ENCODE peak calls at places on chromosomes 2 and 18, in four cellular contexts. One of them, this sample, is unnamed.

GRCh38 chr18:32469190-32469611 is 1.5 kb downstream of the GAREM1 start:
- DNase-seq in lower lobe of right lung: peak
- DNase-seq in hepatic stellate cell: peak
- DNase-seq in stimulated activated naive CD8-positive, alpha-beta T cell treated with anti-CD3 and anti-CD28 coated beads, Interleukin-15, Interleukin-2, amounts not matched to agents 100 U/mL and 50 U/mL, for 24 hours: no peak
- DNase-seq in this sample: no peak

GRCh38 chr2:47161475-47161874 is 6.4 kb upstream of the STPG4 start:
- DNase-seq in hepatic stellate cell: no peak
- DNase-seq in lower lobe of right lung: no peak
- DNase-seq in stimulated activated naive CD8-positive, alpha-beta T cell treated with anti-CD3 and anti-CD28 coated beads, Interleukin-15, Interleukin-2, amounts not matched to agents 100 U/mL and 50 U/mL, for 24 hours: no peak
- DNase-seq in this sample: no peak

GRCh38 chr2:161307676-161308075 is 549 bp upstream of the PSMD14 start:
- DNase-seq in hepatic stellate cell: no peak
- DNase-seq in stimulated activated naive CD8-positive, alpha-beta T cell treated with anti-CD3 and anti-CD28 coated beads, Interleukin-15, Interleukin-2, amounts not matched to agents 100 U/mL and 50 U/mL, for 24 hours: no peak
- DNase-seq in lower lobe of right lung: no peak
- DNase-seq in this sample: no peak

GRCh38 chr18:51655327-51655698 is 457.8 kb upstream of the MEX3C start:
- DNase-seq in stimulated activated naive CD8-positive, alpha-beta T cell treated with anti-CD3 and anti-CD28 coated beads, Interleukin-15, Interleukin-2, amounts not matched to agents 100 U/mL and 50 U/mL, for 24 hours: no peak
- DNase-seq in lower lobe of right lung: no peak
- DNase-seq in hepatic stellate cell: no peak
- DNase-seq in this sample: no peak

GRCh38 chr2:62505109-62505508 is 886 bp downstream of the TMEM17 start:
- DNase-seq in hepatic stellate cell: no peak
- DNase-seq in stimulated activated naive CD8-positive, alpha-beta T cell treated with anti-CD3 and anti-CD28 coated beads, Interleukin-15, Interleukin-2, amounts not matched to agents 100 U/mL and 50 U/mL, for 24 hours: no peak
- DNase-seq in lower lobe of right lung: no peak
- DNase-seq in this sample: no peak

GRCh38 chr2:117308861-117309770 is 505.4 kb upstream of the DDX18 start:
- DNase-seq in stimulated activated naive CD8-positive, alpha-beta T cell treated with anti-CD3 and anti-CD28 coated beads, Interleukin-15, Interleukin-2, amounts not matched to agents 100 U/mL and 50 U/mL, for 24 hours: no peak
- DNase-seq in hepatic stellate cell: no peak
- DNase-seq in lower lobe of right lung: no peak
- DNase-seq in this sample: no peak

GRCh38 chr2:199302851-199303250 is 154.9 kb downstream of the SATB2 start:
- DNase-seq in stimulated activated naive CD8-positive, alpha-beta T cell treated with anti-CD3 and anti-CD28 coated beads, Interleukin-15, Interleukin-2, amounts not matched to agents 100 U/mL and 50 U/mL, for 24 hours: no peak
- DNase-seq in lower lobe of right lung: no peak
- DNase-seq in hepatic stellate cell: no peak
- DNase-seq in this sample: no peak

GRCh38 chr2:164061129-164061746 is 325.4 kb upstream of the FIGN start:
- DNase-seq in lower lobe of right lung: no peak
- DNase-seq in hepatic stellate cell: peak
- DNase-seq in stimulated activated naive CD8-positive, alpha-beta T cell treated with anti-CD3 and anti-CD28 coated beads, Interleukin-15, Interleukin-2, amounts not matched to agents 100 U/mL and 50 U/mL, for 24 hours: peak
- DNase-seq in this sample: no peak

GRCh38 chr2:113896791-113897190 is 6.9 kb downstream of the ACTR3 start:
- DNase-seq in stimulated activated naive CD8-positive, alpha-beta T cell treated with anti-CD3 and anti-CD28 coated beads, Interleukin-15, Interleukin-2, amounts not matched to agents 100 U/mL and 50 U/mL, for 24 hours: no peak
- DNase-seq in hepatic stellate cell: peak
- DNase-seq in lower lobe of right lung: no peak
- DNase-seq in this sample: no peak

GRCh38 chr2:197090713-197091367 is 164.3 kb upstream of the PGAP1 start:
- DNase-seq in lower lobe of right lung: no peak
- DNase-seq in hepatic stellate cell: no peak
- DNase-seq in stimulated activated naive CD8-positive, alpha-beta T cell treated with anti-CD3 and anti-CD28 coated beads, Interleukin-15, Interleukin-2, amounts not matched to agents 100 U/mL and 50 U/mL, for 24 hours: no peak
- DNase-seq in this sample: no peak

GRCh38 chr2:179170897-179171296 is 93.7 kb downstream of the SESTD1 start:
- DNase-seq in lower lobe of right lung: no peak
- DNase-seq in stimulated activated naive CD8-positive, alpha-beta T cell treated with anti-CD3 and anti-CD28 coated beads, Interleukin-15, Interleukin-2, amounts not matched to agents 100 U/mL and 50 U/mL, for 24 hours: no peak
- DNase-seq in hepatic stellate cell: no peak
- DNase-seq in this sample: no peak

GRCh38 chr18:79366177-79367094 is 29.3 kb upstream of the NFATC1 start:
- DNase-seq in lower lobe of right lung: no peak
- DNase-seq in hepatic stellate cell: no peak
- DNase-seq in stimulated activated naive CD8-positive, alpha-beta T cell treated with anti-CD3 and anti-CD28 coated beads, Interleukin-15, Interleukin-2, amounts not matched to agents 100 U/mL and 50 U/mL, for 24 hours: no peak
- DNase-seq in this sample: no peak

GRCh38 chr2:66576381-66577330 is 141.7 kb downstream of the MEIS1 start:
- DNase-seq in hepatic stellate cell: peak
- DNase-seq in stimulated activated naive CD8-positive, alpha-beta T cell treated with anti-CD3 and anti-CD28 coated beads, Interleukin-15, Interleukin-2, amounts not matched to agents 100 U/mL and 50 U/mL, for 24 hours: no peak
- DNase-seq in lower lobe of right lung: no peak
- DNase-seq in this sample: no peak

GRCh38 chr2:16114836-16115235 is 174.5 kb downstream of the MYCN start:
- DNase-seq in lower lobe of right lung: no peak
- DNase-seq in stimulated activated naive CD8-positive, alpha-beta T cell treated with anti-CD3 and anti-CD28 coated beads, Interleukin-15, Interleukin-2, amounts not matched to agents 100 U/mL and 50 U/mL, for 24 hours: no peak
- DNase-seq in hepatic stellate cell: no peak
- DNase-seq in this sample: no peak

GRCh38 chr18:68742206-68742605 is 27.3 kb upstream of the TMX3 start:
- DNase-seq in hepatic stellate cell: no peak
- DNase-seq in lower lobe of right lung: no peak
- DNase-seq in stimulated activated naive CD8-positive, alpha-beta T cell treated with anti-CD3 and anti-CD28 coated beads, Interleukin-15, Interleukin-2, amounts not matched to agents 100 U/mL and 50 U/mL, for 24 hours: no peak
- DNase-seq in this sample: no peak

GRCh38 chr18:70454705-70455322 is 166.0 kb downstream of the SOCS6 start:
- DNase-seq in lower lobe of right lung: no peak
- DNase-seq in hepatic stellate cell: peak
- DNase-seq in stimulated activated naive CD8-positive, alpha-beta T cell treated with anti-CD3 and anti-CD28 coated beads, Interleukin-15, Interleukin-2, amounts not matched to agents 100 U/mL and 50 U/mL, for 24 hours: peak
- DNase-seq in this sample: no peak

GRCh38 chr2:209476367-209477191 is 52.7 kb downstream of the MAP2 start:
- DNase-seq in hepatic stellate cell: no peak
- DNase-seq in stimulated activated naive CD8-positive, alpha-beta T cell treated with anti-CD3 and anti-CD28 coated beads, Interleukin-15, Interleukin-2, amounts not matched to agents 100 U/mL and 50 U/mL, for 24 hours: no peak
- DNase-seq in lower lobe of right lung: no peak
- DNase-seq in this sample: no peak

GRCh38 chr2:157319795-157320194 is 5.8 kb downstream of the ERMN start:
- DNase-seq in hepatic stellate cell: no peak
- DNase-seq in stimulated activated naive CD8-positive, alpha-beta T cell treated with anti-CD3 and anti-CD28 coated beads, Interleukin-15, Interleukin-2, amounts not matched to agents 100 U/mL and 50 U/mL, for 24 hours: no peak
- DNase-seq in lower lobe of right lung: no peak
- DNase-seq in this sample: no peak

GRCh38 chr18:63936156-63936931 is 12.8 kb upstream of the HMSD start:
- DNase-seq in stimulated activated naive CD8-positive, alpha-beta T cell treated with anti-CD3 and anti-CD28 coated beads, Interleukin-15, Interleukin-2, amounts not matched to agents 100 U/mL and 50 U/mL, for 24 hours: peak
- DNase-seq in lower lobe of right lung: peak
- DNase-seq in hepatic stellate cell: peak
- DNase-seq in this sample: peak

GRCh38 chr2:121558329-121558728 is 27.6 kb downstream of the RNU4ATAC start:
- DNase-seq in hepatic stellate cell: no peak
- DNase-seq in stimulated activated naive CD8-positive, alpha-beta T cell treated with anti-CD3 and anti-CD28 coated beads, Interleukin-15, Interleukin-2, amounts not matched to agents 100 U/mL and 50 U/mL, for 24 hours: no peak
- DNase-seq in lower lobe of right lung: no peak
- DNase-seq in this sample: no peak

GRCh38 chr18:45497595-45498269 is 117.5 kb upstream of the SLC14A2 start:
- DNase-seq in lower lobe of right lung: no peak
- DNase-seq in stimulated activated naive CD8-positive, alpha-beta T cell treated with anti-CD3 and anti-CD28 coated beads, Interleukin-15, Interleukin-2, amounts not matched to agents 100 U/mL and 50 U/mL, for 24 hours: no peak
- DNase-seq in hepatic stellate cell: no peak
- DNase-seq in this sample: no peak

GRCh38 chr2:232838406-232838874 is 31.6 kb upstream of the SNORC start:
- DNase-seq in lower lobe of right lung: no peak
- DNase-seq in stimulated activated naive CD8-positive, alpha-beta T cell treated with anti-CD3 and anti-CD28 coated beads, Interleukin-15, Interleukin-2, amounts not matched to agents 100 U/mL and 50 U/mL, for 24 hours: peak
- DNase-seq in hepatic stellate cell: no peak
- DNase-seq in this sample: no peak

GRCh38 chr18:9612215-9612830 is 2.0 kb downstream of the PPP4R1 start:
- DNase-seq in hepatic stellate cell: peak
- DNase-seq in lower lobe of right lung: no peak
- DNase-seq in stimulated activated naive CD8-positive, alpha-beta T cell treated with anti-CD3 and anti-CD28 coated beads, Interleukin-15, Interleukin-2, amounts not matched to agents 100 U/mL and 50 U/mL, for 24 hours: peak
- DNase-seq in this sample: no peak

GRCh38 chr2:237262838-237263771 is 150.9 kb downstream of the COL6A3 start:
- DNase-seq in stimulated activated naive CD8-positive, alpha-beta T cell treated with anti-CD3 and anti-CD28 coated beads, Interleukin-15, Interleukin-2, amounts not matched to agents 100 U/mL and 50 U/mL, for 24 hours: no peak
- DNase-seq in hepatic stellate cell: no peak
- DNase-seq in lower lobe of right lung: no peak
- DNase-seq in this sample: no peak

GRCh38 chr18:59606193-59607175 is 90.7 kb downstream of the CCBE1 start:
- DNase-seq in hepatic stellate cell: peak
- DNase-seq in stimulated activated naive CD8-positive, alpha-beta T cell treated with anti-CD3 and anti-CD28 coated beads, Interleukin-15, Interleukin-2, amounts not matched to agents 100 U/mL and 50 U/mL, for 24 hours: no peak
- DNase-seq in lower lobe of right lung: no peak
- DNase-seq in this sample: no peak

GRCh38 chr2:160387558-160388262 is 105.9 kb downstream of the RBMS1 start:
- DNase-seq in hepatic stellate cell: peak
- DNase-seq in lower lobe of right lung: no peak
- DNase-seq in stimulated activated naive CD8-positive, alpha-beta T cell treated with anti-CD3 and anti-CD28 coated beads, Interleukin-15, Interleukin-2, amounts not matched to agents 100 U/mL and 50 U/mL, for 24 hours: no peak
- DNase-seq in this sample: no peak

GRCh38 chr2:204849887-204850286 is 304.6 kb downstream of the PARD3B start:
- DNase-seq in hepatic stellate cell: no peak
- DNase-seq in lower lobe of right lung: no peak
- DNase-seq in stimulated activated naive CD8-positive, alpha-beta T cell treated with anti-CD3 and anti-CD28 coated beads, Interleukin-15, Interleukin-2, amounts not matched to agents 100 U/mL and 50 U/mL, for 24 hours: no peak
- DNase-seq in this sample: no peak

GRCh38 chr2:147182260-147182659 is 662.6 kb upstream of the ACVR2A start:
- DNase-seq in stimulated activated naive CD8-positive, alpha-beta T cell treated with anti-CD3 and anti-CD28 coated beads, Interleukin-15, Interleukin-2, amounts not matched to agents 100 U/mL and 50 U/mL, for 24 hours: peak
- DNase-seq in lower lobe of right lung: no peak
- DNase-seq in hepatic stellate cell: no peak
- DNase-seq in this sample: no peak

GRCh38 chr2:9558948-9559381 is 3.3 kb upstream of the ADAM17 start:
- DNase-seq in lower lobe of right lung: no peak
- DNase-seq in stimulated activated naive CD8-positive, alpha-beta T cell treated with anti-CD3 and anti-CD28 coated beads, Interleukin-15, Interleukin-2, amounts not matched to agents 100 U/mL and 50 U/mL, for 24 hours: no peak
- DNase-seq in hepatic stellate cell: no peak
- DNase-seq in this sample: no peak

GRCh38 chr18:52936931-52937330 is 596.9 kb downstream of the DCC start:
- DNase-seq in hepatic stellate cell: no peak
- DNase-seq in stimulated activated naive CD8-positive, alpha-beta T cell treated with anti-CD3 and anti-CD28 coated beads, Interleukin-15, Interleukin-2, amounts not matched to agents 100 U/mL and 50 U/mL, for 24 hours: no peak
- DNase-seq in lower lobe of right lung: no peak
- DNase-seq in this sample: no peak

GRCh38 chr18:76806301-76806700 is 16.1 kb upstream of the ZNF236 start:
- DNase-seq in stimulated activated naive CD8-positive, alpha-beta T cell treated with anti-CD3 and anti-CD28 coated beads, Interleukin-15, Interleukin-2, amounts not matched to agents 100 U/mL and 50 U/mL, for 24 hours: no peak
- DNase-seq in lower lobe of right lung: no peak
- DNase-seq in hepatic stellate cell: no peak
- DNase-seq in this sample: no peak

GRCh38 chr2:128773641-128774319 is 455.1 kb upstream of the HS6ST1 start:
- DNase-seq in lower lobe of right lung: no peak
- DNase-seq in stimulated activated naive CD8-positive, alpha-beta T cell treated with anti-CD3 and anti-CD28 coated beads, Interleukin-15, Interleukin-2, amounts not matched to agents 100 U/mL and 50 U/mL, for 24 hours: no peak
- DNase-seq in hepatic stellate cell: no peak
- DNase-seq in this sample: peak

GRCh38 chr18:26869640-26870039 is 4.1 kb upstream of the AQP4 start:
- DNase-seq in hepatic stellate cell: no peak
- DNase-seq in stimulated activated naive CD8-positive, alpha-beta T cell treated with anti-CD3 and anti-CD28 coated beads, Interleukin-15, Interleukin-2, amounts not matched to agents 100 U/mL and 50 U/mL, for 24 hours: no peak
- DNase-seq in lower lobe of right lung: no peak
- DNase-seq in this sample: no peak

GRCh38 chr2:204691911-204692510 is 146.7 kb downstream of the PARD3B start:
- DNase-seq in hepatic stellate cell: peak
- DNase-seq in stimulated activated naive CD8-positive, alpha-beta T cell treated with anti-CD3 and anti-CD28 coated beads, Interleukin-15, Interleukin-2, amounts not matched to agents 100 U/mL and 50 U/mL, for 24 hours: peak
- DNase-seq in lower lobe of right lung: no peak
- DNase-seq in this sample: no peak

GRCh38 chr2:54512663-54513363 is 56.7 kb downstream of the SPTBN1 start:
- DNase-seq in hepatic stellate cell: no peak
- DNase-seq in lower lobe of right lung: no peak
- DNase-seq in stimulated activated naive CD8-positive, alpha-beta T cell treated with anti-CD3 and anti-CD28 coated beads, Interleukin-15, Interleukin-2, amounts not matched to agents 100 U/mL and 50 U/mL, for 24 hours: no peak
- DNase-seq in this sample: no peak

GRCh38 chr2:43169091-43169936 is 57.1 kb downstream of the ZFP36L2 start:
- DNase-seq in lower lobe of right lung: peak
- DNase-seq in hepatic stellate cell: no peak
- DNase-seq in stimulated activated naive CD8-positive, alpha-beta T cell treated with anti-CD3 and anti-CD28 coated beads, Interleukin-15, Interleukin-2, amounts not matched to agents 100 U/mL and 50 U/mL, for 24 hours: peak
- DNase-seq in this sample: peak

GRCh38 chr18:31301201-31301655 is 16.7 kb upstream of the DSG1 start:
- DNase-seq in lower lobe of right lung: no peak
- DNase-seq in stimulated activated naive CD8-positive, alpha-beta T cell treated with anti-CD3 and anti-CD28 coated beads, Interleukin-15, Interleukin-2, amounts not matched to agents 100 U/mL and 50 U/mL, for 24 hours: no peak
- DNase-seq in hepatic stellate cell: no peak
- DNase-seq in this sample: no peak

GRCh38 chr2:3099860-3100234 is 277.8 kb downstream of the EIPR1 start:
- DNase-seq in hepatic stellate cell: no peak
- DNase-seq in lower lobe of right lung: no peak
- DNase-seq in stimulated activated naive CD8-positive, alpha-beta T cell treated with anti-CD3 and anti-CD28 coated beads, Interleukin-15, Interleukin-2, amounts not matched to agents 100 U/mL and 50 U/mL, for 24 hours: no peak
- DNase-seq in this sample: peak

GRCh38 chr18:43587538-43588153 is 310.4 kb upstream of the SYT4 start:
- DNase-seq in lower lobe of right lung: no peak
- DNase-seq in hepatic stellate cell: peak
- DNase-seq in stimulated activated naive CD8-positive, alpha-beta T cell treated with anti-CD3 and anti-CD28 coated beads, Interleukin-15, Interleukin-2, amounts not matched to agents 100 U/mL and 50 U/mL, for 24 hours: no peak
- DNase-seq in this sample: no peak